ENCODE peak calls at places on chromosome 4, in eight cellular contexts. One of them, this sample, is unnamed.

GRCh38 chr4:157687971-157688370 is 467.4 kb downstream of the GRIA2 start:
- DNase-seq in NCI-H2029 treated with DMSO at 0.1 percent for 48 hours: no peak
- DNase-seq in fibroblast of pulmonary artery: no peak
- DNase-seq in H9: no peak
- DNase-seq in aorta: no peak
- DNase-seq in MCF 10A: no peak
- DNase-seq in kidney glomerular epithelial cell: no peak
- DNase-seq in RWPE1: no peak
- DNase-seq in this sample: no peak

GRCh38 chr4:44701037-44701436 is 22.8 kb downstream of the GUF1 start:
- DNase-seq in NCI-H2029 treated with DMSO at 0.1 percent for 48 hours: no peak
- DNase-seq in fibroblast of pulmonary artery: no peak
- DNase-seq in H9: no peak
- DNase-seq in aorta: no peak
- DNase-seq in MCF 10A: no peak
- DNase-seq in kidney glomerular epithelial cell: no peak
- DNase-seq in RWPE1: no peak
- DNase-seq in this sample: no peak

GRCh38 chr4:169383724-169384123 is 113.0 kb upstream of the SH3RF1 start:
- DNase-seq in NCI-H2029 treated with DMSO at 0.1 percent for 48 hours: no peak
- DNase-seq in fibroblast of pulmonary artery: peak; percentile 84
- DNase-seq in H9: no peak
- DNase-seq in aorta: no peak
- DNase-seq in MCF 10A: peak; percentile 66
- DNase-seq in kidney glomerular epithelial cell: no peak
- DNase-seq in RWPE1: peak; percentile 55
- DNase-seq in this sample: no peak

GRCh38 chr4:166422475-166422874 is 549.4 kb downstream of the TLL1 start:
- DNase-seq in NCI-H2029 treated with DMSO at 0.1 percent for 48 hours: no peak
- DNase-seq in fibroblast of pulmonary artery: peak; percentile 77
- DNase-seq in H9: no peak
- DNase-seq in aorta: no peak
- DNase-seq in MCF 10A: peak; percentile 49
- DNase-seq in kidney glomerular epithelial cell: peak; percentile 72
- DNase-seq in RWPE1: peak; percentile 21
- DNase-seq in this sample: no peak

GRCh38 chr4:174210952-174211490 is 72.4 kb downstream of the FBXO8 start:
- DNase-seq in NCI-H2029 treated with DMSO at 0.1 percent for 48 hours: no peak
- DNase-seq in fibroblast of pulmonary artery: no peak
- DNase-seq in H9: no peak
- DNase-seq in aorta: no peak
- DNase-seq in MCF 10A: no peak
- DNase-seq in kidney glomerular epithelial cell: no peak
- DNase-seq in RWPE1: no peak
- DNase-seq in this sample: no peak

GRCh38 chr4:183264614-183265013 is 55.5 kb downstream of the CLDN22 start:
- DNase-seq in NCI-H2029 treated with DMSO at 0.1 percent for 48 hours: no peak
- DNase-seq in fibroblast of pulmonary artery: peak; percentile 21
- DNase-seq in H9: no peak
- DNase-seq in aorta: no peak
- DNase-seq in MCF 10A: no peak
- DNase-seq in kidney glomerular epithelial cell: peak; percentile 8
- DNase-seq in RWPE1: no peak
- DNase-seq in this sample: no peak

GRCh38 chr4:93776386-93777080 is 52.0 kb upstream of the ATOH1 start:
- DNase-seq in NCI-H2029 treated with DMSO at 0.1 percent for 48 hours: no peak
- DNase-seq in fibroblast of pulmonary artery: peak; percentile 57
- DNase-seq in H9: no peak
- DNase-seq in aorta: no peak
- DNase-seq in MCF 10A: peak; percentile 89
- DNase-seq in kidney glomerular epithelial cell: peak; percentile 19
- DNase-seq in RWPE1: peak; percentile 79
- DNase-seq in this sample: no peak

GRCh38 chr4:85430697-85431096 is 44.3 kb upstream of the ARHGAP24 start:
- DNase-seq in NCI-H2029 treated with DMSO at 0.1 percent for 48 hours: no peak
- DNase-seq in fibroblast of pulmonary artery: no peak
- DNase-seq in H9: no peak
- DNase-seq in aorta: no peak
- DNase-seq in MCF 10A: no peak
- DNase-seq in kidney glomerular epithelial cell: no peak
- DNase-seq in RWPE1: no peak
- DNase-seq in this sample: no peak

GRCh38 chr4:1661695-1662094 is 22.4 kb downstream of the FAM53A start:
- DNase-seq in NCI-H2029 treated with DMSO at 0.1 percent for 48 hours: no peak
- DNase-seq in fibroblast of pulmonary artery: no peak
- DNase-seq in H9: no peak
- DNase-seq in aorta: no peak
- DNase-seq in MCF 10A: no peak
- DNase-seq in kidney glomerular epithelial cell: no peak
- DNase-seq in RWPE1: no peak
- DNase-seq in this sample: no peak

GRCh38 chr4:106604319-106605051 is 235.9 kb upstream of the GIMD1 start:
- DNase-seq in NCI-H2029 treated with DMSO at 0.1 percent for 48 hours: no peak
- DNase-seq in fibroblast of pulmonary artery: no peak
- DNase-seq in H9: no peak
- DNase-seq in aorta: no peak
- DNase-seq in MCF 10A: no peak
- DNase-seq in kidney glomerular epithelial cell: no peak
- DNase-seq in RWPE1: no peak
- DNase-seq in this sample: no peak

GRCh38 chr4:57013529-57014120 is 34.9 kb downstream of the POLR2B start:
- DNase-seq in NCI-H2029 treated with DMSO at 0.1 percent for 48 hours: no peak
- DNase-seq in fibroblast of pulmonary artery: no peak
- DNase-seq in H9: no peak
- DNase-seq in aorta: no peak
- DNase-seq in MCF 10A: no peak
- DNase-seq in kidney glomerular epithelial cell: no peak
- DNase-seq in RWPE1: no peak
- DNase-seq in this sample: no peak

GRCh38 chr4:82643994-82644730 is 82.4 kb upstream of the TMEM150C start:
- DNase-seq in NCI-H2029 treated with DMSO at 0.1 percent for 48 hours: no peak
- DNase-seq in fibroblast of pulmonary artery: peak; percentile 38
- DNase-seq in H9: no peak
- DNase-seq in aorta: no peak
- DNase-seq in MCF 10A: peak; percentile 9
- DNase-seq in kidney glomerular epithelial cell: peak; percentile 92
- DNase-seq in RWPE1: peak; percentile 1
- DNase-seq in this sample: no peak

GRCh38 chr4:107863850-107864371 is 39.2 kb downstream of the SGMS2 start:
- DNase-seq in NCI-H2029 treated with DMSO at 0.1 percent for 48 hours: peak; percentile 27
- DNase-seq in fibroblast of pulmonary artery: peak; percentile 65
- DNase-seq in H9: no peak
- DNase-seq in aorta: no peak
- DNase-seq in MCF 10A: peak; percentile 84
- DNase-seq in kidney glomerular epithelial cell: no peak
- DNase-seq in RWPE1: peak; percentile 67
- DNase-seq in this sample: peak; percentile 56

GRCh38 chr4:139764686-139765085 is 99.1 kb downstream of the MGST2 start:
- DNase-seq in NCI-H2029 treated with DMSO at 0.1 percent for 48 hours: no peak
- DNase-seq in fibroblast of pulmonary artery: no peak
- DNase-seq in H9: no peak
- DNase-seq in aorta: no peak
- DNase-seq in MCF 10A: no peak
- DNase-seq in kidney glomerular epithelial cell: no peak
- DNase-seq in RWPE1: no peak
- DNase-seq in this sample: no peak

GRCh38 chr4:113901994-113902787 is 77.3 kb downstream of the ARSJ start:
- DNase-seq in NCI-H2029 treated with DMSO at 0.1 percent for 48 hours: no peak
- DNase-seq in fibroblast of pulmonary artery: no peak
- DNase-seq in H9: no peak
- DNase-seq in aorta: no peak
- DNase-seq in MCF 10A: no peak
- DNase-seq in kidney glomerular epithelial cell: no peak
- DNase-seq in RWPE1: no peak
- DNase-seq in this sample: no peak

GRCh38 chr4:189792819-189793618 is 147.7 kb upstream of the FRG1 start:
- DNase-seq in NCI-H2029 treated with DMSO at 0.1 percent for 48 hours: peak; percentile 45
- DNase-seq in fibroblast of pulmonary artery: peak; percentile 64
- DNase-seq in H9: peak; percentile 86
- DNase-seq in aorta: peak; percentile 58
- DNase-seq in MCF 10A: peak; percentile 57
- DNase-seq in kidney glomerular epithelial cell: peak; percentile 67
- DNase-seq in RWPE1: peak; percentile 69
- DNase-seq in this sample: peak; percentile 10

GRCh38 chr4:149500806-149501205 is 314.8 kb downstream of the IQCM start:
- DNase-seq in NCI-H2029 treated with DMSO at 0.1 percent for 48 hours: no peak
- DNase-seq in fibroblast of pulmonary artery: no peak
- DNase-seq in H9: no peak
- DNase-seq in aorta: no peak
- DNase-seq in MCF 10A: no peak
- DNase-seq in kidney glomerular epithelial cell: no peak
- DNase-seq in RWPE1: no peak
- DNase-seq in this sample: no peak

GRCh38 chr4:40622913-40623312 is 6.8 kb downstream of the RBM47 start:
- DNase-seq in NCI-H2029 treated with DMSO at 0.1 percent for 48 hours: no peak
- DNase-seq in fibroblast of pulmonary artery: no peak
- DNase-seq in H9: no peak
- DNase-seq in aorta: no peak
- DNase-seq in MCF 10A: peak; percentile 76
- DNase-seq in kidney glomerular epithelial cell: no peak
- DNase-seq in RWPE1: no peak
- DNase-seq in this sample: no peak

GRCh38 chr4:121272526-121272925 is 108.3 kb downstream of the QRFPR start:
- DNase-seq in NCI-H2029 treated with DMSO at 0.1 percent for 48 hours: no peak
- DNase-seq in fibroblast of pulmonary artery: peak; percentile 73
- DNase-seq in H9: no peak
- DNase-seq in aorta: no peak
- DNase-seq in MCF 10A: peak; percentile 84
- DNase-seq in kidney glomerular epithelial cell: no peak
- DNase-seq in RWPE1: peak; percentile 57
- DNase-seq in this sample: peak; percentile 13

GRCh38 chr4:6688879-6689505 is 4.7 kb upstream of the S100P start:
- DNase-seq in NCI-H2029 treated with DMSO at 0.1 percent for 48 hours: no peak
- DNase-seq in fibroblast of pulmonary artery: peak; percentile 90
- DNase-seq in H9: peak; percentile 81
- DNase-seq in aorta: peak; percentile 66
- DNase-seq in MCF 10A: peak; percentile 88
- DNase-seq in kidney glomerular epithelial cell: peak; percentile 66
- DNase-seq in RWPE1: peak; percentile 85
- DNase-seq in this sample: peak; percentile 65

GRCh38 chr4:39950861-39951481 is 26.7 kb downstream of the PDS5A start:
- DNase-seq in NCI-H2029 treated with DMSO at 0.1 percent for 48 hours: no peak
- DNase-seq in fibroblast of pulmonary artery: no peak
- DNase-seq in H9: peak; percentile 7
- DNase-seq in aorta: no peak
- DNase-seq in MCF 10A: no peak
- DNase-seq in kidney glomerular epithelial cell: no peak
- DNase-seq in RWPE1: no peak
- DNase-seq in this sample: no peak

GRCh38 chr4:7647211-7647931 is 212.6 kb upstream of the PSAPL1 start:
- DNase-seq in NCI-H2029 treated with DMSO at 0.1 percent for 48 hours: no peak
- DNase-seq in fibroblast of pulmonary artery: no peak
- DNase-seq in H9: no peak
- DNase-seq in aorta: no peak
- DNase-seq in MCF 10A: no peak
- DNase-seq in kidney glomerular epithelial cell: no peak
- DNase-seq in RWPE1: no peak
- DNase-seq in this sample: no peak

GRCh38 chr4:24042094-24042493 is 152.2 kb upstream of the PPARGC1A start:
- DNase-seq in NCI-H2029 treated with DMSO at 0.1 percent for 48 hours: no peak
- DNase-seq in fibroblast of pulmonary artery: peak; percentile 65
- DNase-seq in H9: no peak
- DNase-seq in aorta: no peak
- DNase-seq in MCF 10A: peak; percentile 63
- DNase-seq in kidney glomerular epithelial cell: no peak
- DNase-seq in RWPE1: no peak
- DNase-seq in this sample: no peak

This sample was measured in SW 1271.